ENCODE peak calls at places on chromosomes 13 and 19, in four cellular contexts. A, I, D and N are unnamed samples.

GRCh38 chr19:51637362-51637978 is 7.3 kb upstream of the SIGLEC5 start:
- DNase-seq in D (peak), I (no peak), A (peak), N (no peak)

GRCh38 chr13:59304596-59304995 is 859.1 kb downstream of the DIAPH3 start:
- DNase-seq in I (no peak), A (no peak), D (no peak), N (no peak)

GRCh38 chr19:41646589-41647204 is 19.8 kb upstream of the CEACAM4 start:
- DNase-seq in D (no peak), A (peak), I (no peak), N (peak)

GRCh38 chr19:17749912-17750317 is 1.4 kb upstream of the FCHO1 start:
- DNase-seq in A (peak), D (no peak), I (no peak), N (no peak)

GRCh38 chr13:19156013-19156825 is 25.4 kb downstream of the TUBA3C start:
- DNase-seq in A (no peak), D (no peak), I (no peak), N (no peak)

GRCh38 chr19:35818445-35818844 is 5.8 kb upstream of the PRODH2 start:
- DNase-seq in A (no peak), D (no peak), I (no peak), N (no peak)

GRCh38 chr13:90445179-90445578 is 902.3 kb upstream of the MIR17HG start:
- DNase-seq in A (no peak), I (no peak), D (no peak), N (peak)

GRCh38 chr19:35144600-35145436 is 1.8 kb downstream of the FXYD7 start:
- DNase-seq in D (no peak), A (peak), I (no peak), N (peak)

GRCh38 chr13:64471916-64472315 is 2758.2 kb downstream of the PCDH9 start:
- DNase-seq in I (no peak), A (no peak), D (peak), N (no peak)

GRCh38 chr13:84645196-84646071 is 763.2 kb upstream of the SLITRK1 start:
- DNase-seq in I (no peak), A (no peak), D (no peak), N (no peak)

GRCh38 chr19:32879741-32880140 is 10.2 kb upstream of the SLC7A9 start:
- DNase-seq in I (no peak), A (no peak), D (no peak), N (peak)

GRCh38 chr13:111515648-111516047 is 195.2 kb downstream of the TEX29 start:
- DNase-seq in A (no peak), I (no peak), D (no peak), N (no peak)

DNA sequence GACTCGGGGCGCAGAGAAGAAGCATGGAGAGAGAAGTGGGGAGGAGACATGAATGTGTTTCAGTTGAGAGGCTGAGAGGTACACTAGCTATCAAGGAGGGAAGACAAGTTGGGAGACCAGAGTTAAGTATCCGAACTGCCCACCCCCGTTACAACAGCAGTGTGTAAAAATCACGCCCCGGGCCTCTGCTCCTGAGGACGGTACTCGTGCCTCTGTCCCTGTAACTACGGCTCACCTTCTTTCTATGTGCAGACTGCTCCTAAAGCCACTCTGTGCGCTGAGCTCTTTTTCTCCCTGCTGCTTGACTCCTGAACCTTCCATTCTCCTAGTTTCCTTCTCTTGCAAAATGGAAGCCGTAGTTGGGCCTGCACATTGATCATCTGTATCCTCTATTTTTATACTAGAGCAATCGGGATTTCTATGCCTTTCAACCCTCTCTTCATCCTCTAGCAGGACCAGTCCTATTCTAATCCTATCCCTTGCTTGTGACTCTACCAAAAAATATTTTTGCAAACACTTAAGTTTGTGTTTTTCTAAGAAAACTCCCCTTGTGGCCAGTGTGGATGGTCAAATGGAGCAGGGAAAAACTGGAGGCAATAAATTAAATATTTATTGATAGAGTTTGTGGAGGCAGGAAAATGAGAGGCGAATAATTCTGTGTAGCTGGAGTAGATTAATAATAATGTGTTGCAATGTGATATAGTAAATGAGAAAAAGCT is 569 bp downstream of the POLR1D start:
- DNase-seq in I (no peak), A (no peak), D (peak), N (no peak)
- TF ChIP-seq CBX5 in I (no peak), A (no peak), D (no peak), N (no peak)

GRCh38 chr19:43784251-43784980 is 3.6 kb upstream of the KCNN4 start:
- DNase-seq in D (no peak), A (peak), I (no peak), N (no peak)
- TF ChIP-seq CBX5 in D (no peak), A (no peak), I (no peak), N (no peak)

GRCh38 chr19:15394426-15394825 is 14.8 kb upstream of the AKAP8 start:
- DNase-seq in I (no peak), A (no peak), D (no peak), N (no peak)
- TF ChIP-seq CBX5 in I (no peak), A (no peak), D (no peak), N (no peak)

GRCh38 chr19:11942008-11942842 is 17.3 kb downstream of the ZNF700 start:
- DNase-seq in I (no peak), D (no peak), A (no peak), N (no peak)

GRCh38 chr19:11949201-11949600 is 15.6 kb upstream of the ZNF763 start:
- DNase-seq in A (no peak), D (no peak), I (no peak), N (no peak)

GRCh38 chr19:11942843-11943108 is 17.9 kb downstream of the ZNF700 start:
- DNase-seq in D (no peak), A (no peak), I (no peak), N (no peak)

GRCh38 chr19:11948646-11949045 is 16.2 kb upstream of the ZNF763 start:
- DNase-seq in A (no peak), D (no peak), I (no peak), N (no peak)

GRCh38 chr19:11944656-11945055 is 19.7 kb downstream of the ZNF700 start:
- DNase-seq in D (no peak), A (no peak), I (no peak), N (no peak)
- TF ChIP-seq CBX5 in D (no peak), A (no peak), I (no peak), N (no peak)